ENCODE peak calls at places on chromosomes 12 and 14, in nine cellular contexts. K, Z, H, G, Q, R, A, O and J are unnamed samples.

GRCh38 chr12:121787063-121787774 is 6.3 kb downstream of the RHOF start:
- DNase-seq in K (no peak), Z (peak), H (no peak), G (no peak), Q (no peak), R (no peak), A (no peak), O (no peak), J (no peak)

GRCh38 chr14:61076531-61076930 is 95.5 kb downstream of the SLC38A6 start:
- DNase-seq in K (no peak), Z (no peak), H (no peak), G (no peak), Q (peak), R (peak), A (no peak), O (no peak), J (no peak)

GRCh38 chr12:52909256-52909655 is 4.4 kb upstream of the KRT8 start:
- DNase-seq in K (no peak), Z (no peak), H (no peak), G (no peak), Q (no peak), R (no peak), A (no peak), O (no peak), J (no peak)

GRCh38 chr14:35829449-35829848 is 3.3 kb downstream of the BRMS1L start:
- DNase-seq in K (no peak), Z (no peak), H (no peak), G (no peak), Q (peak), R (no peak), A (no peak), O (no peak), J (no peak)

GRCh38 chr12:10718279-10718821 is 4.8 kb downstream of the YBX3 start:
- DNase-seq in K (peak), Z (no peak), H (no peak), G (no peak), Q (peak), R (peak), A (no peak), O (no peak), J (no peak)

GRCh38 chr14:88667555-88668273 is 104.9 kb downstream of the ZC3H14 start:
- DNase-seq in K (peak), Z (peak), H (peak), G (peak), Q (peak), R (peak), A (no peak), O (peak), J (peak)

GRCh38 chr12:130142736-130143135 is 19.5 kb upstream of the FZD10 start:
- DNase-seq in K (no peak), Z (no peak), H (no peak), G (no peak), Q (no peak), R (no peak), A (no peak), O (no peak), J (no peak)

GRCh38 chr14:99568567-99569560 is 35.1 kb downstream of the CCDC85C start:
- DNase-seq in K (no peak), Z (no peak), H (no peak), G (no peak), Q (peak), R (peak), A (no peak), O (no peak), J (no peak)

GRCh38 chr14:99131632-99132271 is 140.2 kb downstream of the BCL11B start:
- DNase-seq in K (no peak), Z (no peak), H (no peak), G (no peak), Q (no peak), R (no peak), A (no peak), O (peak), J (no peak)

GRCh38 chr12:124412646-124413015 is 117.7 kb downstream of the RFLNA start:
- DNase-seq in K (no peak), Z (no peak), H (no peak), G (no peak), Q (no peak), R (no peak), A (no peak), O (no peak), J (no peak)

GRCh38 chr12:28622416-28622815 is 432.2 kb downstream of the CCDC91 start:
- DNase-seq in K (no peak), Z (no peak), H (no peak), G (no peak), Q (peak), R (peak), A (no peak), O (no peak), J (no peak)

GRCh38 chr12:25957898-25958253 is 606 bp upstream of the RASSF8 start:
- DNase-seq in K (no peak), Z (no peak), H (no peak), G (no peak), Q (peak), R (peak), A (no peak), O (no peak), J (no peak)

GRCh38 chr12:3071107-3071506 is 6.1 kb upstream of the TSPAN9 start:
- DNase-seq in K (no peak), Z (no peak), H (no peak), G (no peak), Q (no peak), R (no peak), A (no peak), O (no peak), J (no peak)

GRCh38 chr14:54116163-54116562 is 159.5 kb upstream of the BMP4 start:
- DNase-seq in K (no peak), Z (no peak), H (no peak), G (no peak), Q (no peak), R (no peak), A (no peak), O (no peak), J (no peak)

GRCh38 chr12:123761841-123762714 is at the start of gene DNAH10:
- DNase-seq in K (no peak), Z (peak), H (peak), G (peak), Q (peak), R (no peak), A (peak), O (peak), J (peak)

GRCh38 chr14:100899841-100900771 is 3.4 kb downstream of the RTL1 start:
- DNase-seq in K (no peak), Z (no peak), H (peak), G (no peak), Q (no peak), R (no peak), A (no peak), O (peak), J (no peak)

GRCh38 chr14:90405755-90406154 is 8.9 kb downstream of the CALM1 start:
- DNase-seq in K (no peak), Z (no peak), H (no peak), G (no peak), Q (no peak), R (no peak), A (no peak), O (no peak), J (no peak)

GRCh38 chr14:53331247-53331646 is 178.1 kb upstream of the DDHD1 start:
- DNase-seq in K (no peak), Z (no peak), H (no peak), G (no peak), Q (peak), R (peak), A (no peak), O (no peak), J (no peak)

GRCh38 chr14:93880025-93880820 is 46.9 kb upstream of the FAM181A start:
- DNase-seq in K (no peak), Z (no peak), H (no peak), G (no peak), Q (no peak), R (no peak), A (no peak), O (no peak), J (no peak)

GRCh38 chr14:35534130-35534883 is at the start of gene INSM2:
- DNase-seq in K (no peak), Z (no peak), H (peak), G (no peak), Q (peak), R (no peak), A (no peak), O (peak), J (peak)

GRCh38 chr14:91649930-91650329 is 82.0 kb downstream of the CATSPERB start:
- DNase-seq in K (no peak), Z (no peak), H (peak), G (no peak), Q (peak), R (peak), A (no peak), O (peak), J (no peak)

GRCh38 chr14:86013663-86014062 is 483.7 kb downstream of the FLRT2 start:
- DNase-seq in K (no peak), Z (no peak), H (no peak), G (no peak), Q (peak), R (peak), A (no peak), O (no peak), J (no peak)

GRCh38 chr12:107129315-107129930 is 36.1 kb upstream of the CRY1 start:
- DNase-seq in K (no peak), Z (no peak), H (no peak), G (no peak), Q (no peak), R (no peak), A (no peak), O (no peak), J (no peak)

GRCh38 chr12:61916856-61917255 is 343.3 kb upstream of the USP15 start:
- DNase-seq in K (no peak), Z (no peak), H (no peak), G (no peak), Q (no peak), R (no peak), A (no peak), O (no peak), J (no peak)

GRCh38 chr14:64715628-64716412 is 11.6 kb downstream of the PLEKHG3 start:
- DNase-seq in K (no peak), Z (no peak), H (no peak), G (no peak), Q (no peak), R (no peak), A (no peak), O (peak), J (no peak)

DNA sequence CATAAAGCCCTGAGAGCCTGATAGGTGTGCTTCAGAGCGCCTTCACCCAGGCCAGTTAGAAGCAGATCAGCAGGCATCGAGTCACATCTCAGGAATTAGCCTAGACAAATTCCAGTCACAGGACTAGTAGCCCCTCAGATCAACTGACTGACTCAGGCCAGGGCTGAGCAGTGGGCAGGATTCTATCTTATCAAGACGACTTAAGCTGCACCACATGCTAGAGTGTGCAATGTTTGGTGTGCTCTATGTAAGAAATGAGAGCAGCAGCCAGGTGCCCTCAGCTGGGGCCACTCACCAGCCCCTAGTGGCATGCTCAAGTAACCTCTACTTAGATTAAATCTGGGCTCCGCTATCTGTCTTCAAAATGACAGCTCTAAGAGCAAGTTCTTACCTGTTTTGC is 19.7 kb upstream of the NGB start:
- DNase-seq in K (peak), Z (no peak), H (no peak), G (no peak), Q (no peak), R (no peak), A (no peak), O (no peak), J (no peak)
- TF ChIP-seq CTCF in K (peak), Z (no peak), H (no peak), G (no peak), Q (no peak), R (no peak), A (no peak), O (peak), J (no peak)

DNA sequence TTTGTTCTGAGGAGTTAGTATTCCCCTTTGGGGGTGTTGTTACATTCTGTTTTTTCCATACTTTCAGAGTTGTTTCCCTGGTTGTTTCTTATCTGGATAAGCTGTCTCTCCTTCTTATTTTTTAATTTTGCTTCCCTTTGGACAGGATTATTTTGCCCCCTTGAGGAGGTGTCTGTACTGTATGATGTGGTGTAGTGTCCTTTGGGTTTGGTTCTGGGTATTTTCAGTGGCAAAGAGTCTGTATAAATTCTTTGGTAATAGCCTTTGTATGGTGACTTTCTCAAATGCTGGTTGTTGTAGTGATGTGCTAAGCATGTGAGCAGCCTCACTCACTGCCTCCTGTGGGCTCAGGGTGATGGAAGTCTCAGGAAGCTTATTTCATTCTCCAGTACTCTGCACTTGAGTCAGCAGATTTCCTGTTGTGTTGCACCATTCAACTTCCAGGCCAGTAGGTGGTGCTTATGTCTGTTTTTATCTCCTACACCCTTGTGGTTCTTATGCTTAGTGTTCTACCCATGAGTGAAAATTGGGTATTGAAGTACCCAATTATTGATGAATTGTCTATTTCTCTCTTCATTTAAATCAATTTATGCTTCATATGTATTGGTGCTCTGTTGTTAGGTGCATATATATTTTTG is 103.3 kb upstream of the PMCH start:
- DNase-seq in K (peak), Z (no peak), H (peak), G (no peak), Q (peak), R (peak), A (no peak), O (peak), J (no peak)
- TF ChIP-seq CTCF in K (peak), Z (no peak), H (peak), G (no peak), Q (peak), R (peak), A (peak), O (no peak), J (no peak)

GRCh38 chr12:113056631-113057488 is at the start of gene DTX1:
- DNase-seq in K (peak), Z (no peak), H (peak), G (no peak), Q (no peak), R (no peak), A (no peak), O (no peak), J (no peak)
- TF ChIP-seq CTCF in K (no peak), Z (no peak), H (peak), G (no peak), Q (no peak), R (no peak), A (no peak), O (no peak), J (no peak)

DNA sequence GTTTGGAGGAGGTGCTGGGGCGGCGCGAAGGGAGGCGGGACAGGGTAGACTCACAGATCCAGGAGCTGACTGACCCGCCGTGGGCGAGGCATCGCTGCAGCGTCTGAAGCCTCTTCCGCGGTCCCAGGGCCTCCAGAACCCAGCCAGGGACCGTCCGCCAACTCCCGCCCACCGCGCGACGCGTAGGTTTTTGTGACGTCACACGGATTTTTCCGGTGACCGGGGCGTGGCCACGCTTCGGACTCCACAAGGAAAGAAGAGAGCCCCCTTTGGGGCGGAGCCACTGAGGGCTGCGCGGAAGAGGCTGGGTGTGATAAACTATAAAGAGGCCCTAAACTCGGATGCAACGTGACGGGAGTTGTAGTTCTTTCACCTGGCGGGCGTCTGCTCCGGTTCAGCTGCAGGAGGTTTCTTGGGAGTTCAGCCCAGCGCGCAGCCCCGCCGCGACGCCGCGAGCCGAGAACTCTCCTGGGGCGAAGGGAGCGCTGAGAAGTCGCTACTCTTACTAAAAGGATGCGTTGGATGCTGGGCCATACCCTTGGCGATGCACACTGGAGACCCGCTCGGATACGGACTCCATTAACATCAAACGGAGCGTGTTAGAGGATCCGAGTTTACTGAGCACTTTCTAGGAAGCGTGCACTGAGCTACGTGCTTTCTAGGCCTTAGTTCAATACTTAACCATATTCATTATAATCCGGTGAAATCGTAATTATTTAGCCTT is at the start of gene AMN1:
- DNase-seq in K (peak), Z (peak), H (peak), G (peak), Q (peak), R (peak), A (peak), O (peak), J (peak)
- TF ChIP-seq CTCF in K (no peak), Z (no peak), H (no peak), G (no peak), Q (no peak), R (no peak), A (no peak), O (no peak), J (no peak)